ENCODE peak calls at places on chromosomes 1 and 21, in five cellular contexts. J is stimulated activated CD4-positive, alpha-beta T cell treated with anti-CD3 and anti-CD28 coated beads, Interleukin-2, amount 100 ng/mL, for 24 hours; L is fibroblast of the conjunctiva; E is NCI-H2081; K is AG10803. T is an unnamed sample.

GRCh38 chr21:42980312-42980958 is 6.1 kb downstream of the PKNOX1 start:
- DNase-seq in E (no peak), K (no peak), L (no peak), J (no peak), T (no peak)

GRCh38 chr1:22289251-22289995 is 146.5 kb upstream of the WNT4 start:
- DNase-seq in J (no peak), E (no peak), L (no peak), K (no peak), T (peak)

GRCh38 chr1:31073044-31073443 is 7.5 kb upstream of the PUM1 start:
- DNase-seq in K (no peak), L (no peak), E (no peak), J (no peak), T (no peak)

GRCh38 chr21:39860600-39860999 is 6.6 kb upstream of the PCP4 start:
- DNase-seq in L (no peak), E (no peak), J (no peak), K (no peak), T (no peak)

GRCh38 chr1:54488831-54489626 is 59.0 kb upstream of the ACOT11 start:
- DNase-seq in J (peak), E (peak), K (peak), L (peak), T (peak)

GRCh38 chr1:25549273-25550154 is 6.1 kb downstream of the LDLRAP1 start:
- DNase-seq in L (no peak), E (no peak), K (no peak), J (peak), T (peak)

GRCh38 chr1:173870252-173871075 is 2.3 kb downstream of the ZBTB37 start:
- DNase-seq in L (no peak), E (peak), K (no peak), J (peak), T (no peak)

GRCh38 chr1:42179900-42180329 is 15.4 kb upstream of the GUCA2A start:
- DNase-seq in J (no peak), E (no peak), K (no peak), L (no peak), T (no peak)

GRCh38 chr1:202587859-202588480 is 122.3 kb downstream of the SYT2 start:
- DNase-seq in K (no peak), J (no peak), L (no peak), E (no peak), T (no peak)

GRCh38 chr1:58529288-58529687 is 17.2 kb downstream of the OMA1 start:
- DNase-seq in J (no peak), L (no peak), K (no peak), E (no peak), T (no peak)

GRCh38 chr21:34536820-34537219 is 24.8 kb upstream of the KCNE1 start:
- DNase-seq in J (no peak), E (no peak), K (peak), L (no peak), T (no peak)

T was measured in fibroblast of mammary gland.